ENCODE peak calls at places on chromosome 1, in six cellular contexts. S is GM12864, Q is tibial artery, G is MM.1S, R is fibroblast of mammary gland, L is AG09309. Y is an unnamed sample.

GRCh38 chr1:30522031-30523004 is 201.1 kb downstream of the MATN1 start:
- DNase-seq in S (no peak), Q (peak), G (no peak), R (peak), L (peak), Y (no peak)

GRCh38 chr1:229913491-229913890 is 153.5 kb upstream of the GALNT2 start:
- DNase-seq in S (no peak), Q (no peak), G (no peak), R (no peak), L (no peak), Y (no peak)

GRCh38 chr1:84959294-84959693 is 37.6 kb downstream of the MCOLN2 start:
- DNase-seq in S (peak), Q (no peak), G (no peak), R (no peak), L (no peak), Y (no peak)

GRCh38 chr1:210363119-210363518 is 34.4 kb downstream of the HHAT start:
- DNase-seq in S (no peak), Q (peak), G (no peak), R (no peak), L (no peak), Y (no peak)

GRCh38 chr1:82318265-82318664 is 517.5 kb downstream of the ADGRL2 start:
- DNase-seq in S (no peak), Q (no peak), G (no peak), R (peak), L (no peak), Y (no peak)

GRCh38 chr1:116681343-116681899 is 13.9 kb upstream of the IGSF3 start:
- DNase-seq in S (no peak), Q (no peak), G (no peak), R (no peak), L (no peak), Y (no peak)

GRCh38 chr1:203170625-203171330 is 4.8 kb downstream of the MYBPH start:
- DNase-seq in S (peak), Q (no peak), G (no peak), R (no peak), L (no peak), Y (no peak)

GRCh38 chr1:27341525-27342252 is at the start of gene SYTL1:
- DNase-seq in S (no peak), Q (no peak), G (peak), R (peak), L (no peak), Y (no peak)

GRCh38 chr1:116772648-116773045 is 18.4 kb downstream of the CD2 start:
- DNase-seq in S (no peak), Q (no peak), G (no peak), R (peak), L (peak), Y (no peak)

GRCh38 chr1:186535388-186536133 is 74.6 kb upstream of the PDC start:
- DNase-seq in S (no peak), Q (no peak), G (no peak), R (peak), L (peak), Y (peak)

GRCh38 chr1:7406641-7407546 is 364.2 kb upstream of the VAMP3 start:
- DNase-seq in S (peak), Q (peak), G (peak), R (no peak), L (no peak), Y (no peak)
- H3K4me3 ChIP-seq in S (no peak), Q (no peak), G (no peak), R (no peak), L (no peak), Y (no peak)

GRCh38 chr1:15390667-15391066 is 19.0 kb upstream of the EFHD2 start:
- DNase-seq in S (no peak), Q (no peak), G (no peak), R (no peak), L (no peak), Y (no peak)
- TF ChIP-seq CTCF in S (peak), Q (no peak), G (no peak), R (no peak), L (no peak), Y (no peak)

GRCh38 chr1:35707253-35708178 is 11.2 kb downstream of the C1orf216 start:
- DNase-seq in S (no peak), Q (no peak), G (peak), R (no peak), L (no peak), Y (no peak)
- H3K4me3 ChIP-seq in S (no peak), Q (peak), G (peak), R (peak), L (peak), Y (peak)

GRCh38 chr1:237492359-237492758 is 398.4 kb downstream of the ZP4 start:
- DNase-seq in S (no peak), Q (no peak), G (no peak), R (no peak), L (no peak), Y (no peak)
- TF ChIP-seq CTCF in S (peak), Q (no peak), G (peak), R (no peak), L (no peak), Y (no peak)

GRCh38 chr1:167094690-167095089 is 815 bp downstream of the STYXL2 start:
- DNase-seq in S (no peak), Q (no peak), G (no peak), R (no peak), L (no peak), Y (no peak)
- H3K4me3 ChIP-seq in S (no peak), Q (peak), G (no peak), R (no peak), L (no peak), Y (no peak)

DNA sequence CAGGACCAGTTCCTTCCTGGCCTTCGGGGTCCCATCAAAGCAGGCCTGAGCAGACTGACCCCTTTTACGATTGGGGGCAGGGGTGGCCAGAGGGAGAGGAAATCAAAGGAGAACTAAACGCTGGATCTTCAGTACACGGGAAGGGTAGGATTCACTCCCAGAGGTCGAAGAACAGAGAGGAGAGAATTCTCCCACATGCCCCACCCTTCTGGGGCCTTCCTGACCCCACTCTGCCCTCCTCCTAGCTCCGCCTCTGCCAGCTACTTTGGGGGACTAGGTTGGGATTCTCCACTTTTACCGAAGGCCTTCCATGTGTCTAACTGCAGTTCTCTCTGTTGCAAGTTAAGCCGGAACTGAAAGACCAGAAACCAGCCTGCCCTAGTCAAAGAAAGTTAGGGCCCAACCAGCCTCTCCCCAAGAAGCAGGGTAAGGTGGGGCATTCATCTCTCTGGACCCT is 654 bp upstream of the ARHGEF2 start:
- DNase-seq in S (no peak), Q (no peak), G (peak), R (peak), L (no peak), Y (no peak)
- TF ChIP-seq CTCF in S (no peak), Q (no peak), G (no peak), R (no peak), L (no peak), Y (no peak)

GRCh38 chr1:63704443-63704842 is 69.4 kb upstream of the ROR1 start:
- DNase-seq in S (no peak), Q (no peak), G (no peak), R (no peak), L (no peak), Y (no peak)
- H3K4me3 ChIP-seq in S (no peak), Q (no peak), G (no peak), R (no peak), L (no peak), Y (no peak)

GRCh38 chr1:157967205-157967604 is 26.2 kb upstream of the KIRREL1 start:
- DNase-seq in S (no peak), Q (no peak), G (no peak), R (no peak), L (no peak), Y (no peak)

GRCh38 chr1:157968503-157968902 is 24.9 kb upstream of the KIRREL1 start:
- DNase-seq in S (no peak), Q (no peak), G (no peak), R (peak), L (no peak), Y (no peak)

GRCh38 chr1:157968951-157969350 is 24.5 kb upstream of the KIRREL1 start:
- DNase-seq in S (no peak), Q (no peak), G (no peak), R (peak), L (peak), Y (peak)

GRCh38 chr1:157971723-157972122 is 21.7 kb upstream of the KIRREL1 start:
- DNase-seq in S (no peak), Q (no peak), G (no peak), R (no peak), L (no peak), Y (no peak)

GRCh38 chr1:157969693-157970485 is 23.6 kb upstream of the KIRREL1 start:
- DNase-seq in S (no peak), Q (no peak), G (peak), R (peak), L (peak), Y (no peak)
- TF ChIP-seq CTCF in S (peak), Q (peak), G (peak), R (peak), L (peak), Y (peak)

Y was measured in AG04449.